ENCODE peak calls at places on chromosomes 13 and 19, in nine cellular contexts. X is NCI-H1694, O is anterior cingulate cortex, S is cardiac septum, P is nephron progenitor cell, V is germinal center, T is AG04450, C is EH, G is T47D. K is an unnamed sample.

GRCh38 chr19:58439576-58440554 is at the start of gene ZNF132:
- DNase-seq in V (peak), S (peak), P (peak), T (peak), O (peak), G (no peak), C (peak), X (no peak), K (peak)

GRCh38 chr13:106587787-106588186 is 19.9 kb upstream of the ARGLU1 start:
- DNase-seq in O (no peak), C (no peak), X (no peak), G (no peak), S (no peak), T (no peak), V (no peak), P (no peak), K (no peak)

GRCh38 chr13:59480398-59480797 is 683.3 kb downstream of the DIAPH3 start:
- DNase-seq in S (no peak), V (no peak), C (no peak), X (no peak), O (no peak), P (no peak), G (no peak), T (no peak), K (no peak)

GRCh38 chr19:38003427-38004099 is 96.6 kb downstream of the SIPA1L3 start:
- DNase-seq in P (peak), T (peak), S (peak), G (peak), X (peak), V (peak), C (peak), O (peak), K (peak)

GRCh38 chr19:15297416-15298224 is 34.7 kb downstream of the BRD4 start:
- DNase-seq in G (peak), C (peak), T (peak), X (no peak), V (no peak), P (no peak), O (no peak), S (no peak), K (no peak)

GRCh38 chr13:24263652-24264051 is 45.7 kb upstream of the C1QTNF9 start:
- DNase-seq in S (no peak), X (no peak), G (no peak), C (peak), V (no peak), P (no peak), O (no peak), T (peak), K (peak)

GRCh38 chr13:79749985-79750551 is 269.1 kb downstream of the NDFIP2 start:
- DNase-seq in G (peak), C (peak), X (no peak), S (no peak), T (peak), V (no peak), O (no peak), P (no peak), K (peak)

GRCh38 chr13:70104481-70104880 is 3.1 kb upstream of the ATXN8OS start:
- DNase-seq in O (no peak), V (no peak), T (no peak), X (no peak), C (no peak), S (no peak), P (no peak), G (no peak), K (no peak)

GRCh38 chr19:8451885-8452284 is 7.1 kb downstream of the HNRNPM start:
- DNase-seq in T (no peak), V (no peak), O (no peak), P (no peak), X (no peak), G (no peak), S (no peak), C (peak), K (no peak)

GRCh38 chr13:30714629-30715028 is 20.7 kb upstream of the ALOX5AP start:
- DNase-seq in G (no peak), C (no peak), P (no peak), O (no peak), S (no peak), V (no peak), T (no peak), X (no peak), K (no peak)

GRCh38 chr19:46764817-46765291 is 18.6 kb upstream of the STRN4 start:
- DNase-seq in G (no peak), C (no peak), O (no peak), S (no peak), V (no peak), P (no peak), X (no peak), T (no peak), K (peak)